ENCODE peak calls at places on chromosomes 5 and 9, in nine cellular contexts. D, E, F, S, O, R, I, N and Q are unnamed samples. For H3K4me1, the result is how much of the 10 kb centered on the place peaks cover.

GRCh38 chr5:73506459-73506955 is 8.3 kb downstream of the BTF3 start:
- DNase-seq in D (no peak), E (no peak), F (no peak), S (no peak), O (no peak), R (no peak), I (no peak), N (no peak), Q (no peak)

GRCh38 chr9:73871636-73872035 is 625.5 kb upstream of the RORB start:
- DNase-seq in D (no peak), E (no peak), F (no peak), S (no peak), O (no peak), R (no peak), I (no peak), N (no peak), Q (no peak)

GRCh38 chr9:89497181-89497963 is 541 bp downstream of the SEMA4D start:
- DNase-seq in D (peak), E (no peak), F (peak), S (no peak), O (no peak), R (peak), I (no peak), N (no peak), Q (no peak)

GRCh38 chr5:13251623-13252367 is 692.7 kb downstream of the DNAH5 start:
- DNase-seq in D (no peak), E (no peak), F (no peak), S (no peak), O (no peak), R (no peak), I (no peak), N (no peak), Q (no peak)

GRCh38 chr5:10277773-10278630 is 27.9 kb downstream of the CCT5 start:
- DNase-seq in D (no peak), E (no peak), F (no peak), S (no peak), O (no peak), R (no peak), I (no peak), N (no peak), Q (no peak)

GRCh38 chr5:55668356-55668755 is 43.8 kb downstream of the SLC38A9 start:
- DNase-seq in D (no peak), E (no peak), F (no peak), S (no peak), O (peak), R (no peak), I (no peak), N (no peak), Q (no peak)

GRCh38 chr9:108910914-108911313 is 23.0 kb downstream of the ELP1 start:
- DNase-seq in D (no peak), E (no peak), F (no peak), S (no peak), O (no peak), R (no peak), I (no peak), N (no peak), Q (no peak)

GRCh38 chr5:141465351-141465750 is 10.4 kb upstream of the PCDHGC3 start:
- DNase-seq in D (no peak), E (no peak), F (no peak), S (no peak), O (no peak), R (no peak), I (no peak), N (no peak), Q (no peak)

GRCh38 chr5:34854459-34855174 is 15.7 kb downstream of the TTC23L start:
- DNase-seq in D (no peak), E (peak), F (no peak), S (no peak), O (no peak), R (no peak), I (no peak), N (no peak), Q (no peak)

GRCh38 chr9:106619211-106619610 is 243.8 kb upstream of the ZNF462 start:
- DNase-seq in D (no peak), E (no peak), F (no peak), S (no peak), O (no peak), R (no peak), I (no peak), N (no peak), Q (no peak)

GRCh38 chr9:114098021-114098659 is 952 bp downstream of the KIF12 start:
- DNase-seq in D (peak), E (no peak), F (peak), S (peak), O (peak), R (peak), I (no peak), N (no peak), Q (peak)

GRCh38 chr5:33558489-33558888 is 117.7 kb downstream of the TARS1 start:
- DNase-seq in D (no peak), E (no peak), F (no peak), S (no peak), O (no peak), R (no peak), I (no peak), N (no peak), Q (no peak)

GRCh38 chr5:33557605-33558004 is 116.8 kb downstream of the TARS1 start:
- DNase-seq in D (no peak), E (no peak), F (no peak), S (no peak), O (no peak), R (no peak), I (no peak), N (no peak), Q (no peak)

GRCh38 chr5:33556330-33557328 is 115.9 kb downstream of the TARS1 start:
- DNase-seq in D (no peak), E (no peak), F (no peak), S (no peak), O (no peak), R (no peak), I (no peak), N (no peak), Q (no peak)
- H3K4me1 ChIP-seq in D (under half), E (under half), F (under half), S (under half), O (under half), R (under half), I (under half), N (under half), Q (under half)

GRCh38 chr5:140225396-140225795 is 50.4 kb downstream of the CYSTM1 start:
- DNase-seq in D (no peak), E (no peak), F (no peak), S (no peak), O (no peak), R (no peak), I (no peak), N (no peak), Q (no peak)

GRCh38 chr5:140224658-140225057 is 49.7 kb downstream of the CYSTM1 start:
- DNase-seq in D (no peak), E (no peak), F (no peak), S (no peak), O (no peak), R (no peak), I (no peak), N (no peak), Q (no peak)

GRCh38 chr5:140227046-140227445 is 52.1 kb downstream of the CYSTM1 start:
- DNase-seq in D (no peak), E (no peak), F (no peak), S (no peak), O (no peak), R (no peak), I (no peak), N (no peak), Q (no peak)

GRCh38 chr5:140232731-140233130 is 57.7 kb downstream of the CYSTM1 start:
- DNase-seq in D (no peak), E (no peak), F (no peak), S (no peak), O (no peak), R (no peak), I (no peak), N (no peak), Q (no peak)

DNA sequence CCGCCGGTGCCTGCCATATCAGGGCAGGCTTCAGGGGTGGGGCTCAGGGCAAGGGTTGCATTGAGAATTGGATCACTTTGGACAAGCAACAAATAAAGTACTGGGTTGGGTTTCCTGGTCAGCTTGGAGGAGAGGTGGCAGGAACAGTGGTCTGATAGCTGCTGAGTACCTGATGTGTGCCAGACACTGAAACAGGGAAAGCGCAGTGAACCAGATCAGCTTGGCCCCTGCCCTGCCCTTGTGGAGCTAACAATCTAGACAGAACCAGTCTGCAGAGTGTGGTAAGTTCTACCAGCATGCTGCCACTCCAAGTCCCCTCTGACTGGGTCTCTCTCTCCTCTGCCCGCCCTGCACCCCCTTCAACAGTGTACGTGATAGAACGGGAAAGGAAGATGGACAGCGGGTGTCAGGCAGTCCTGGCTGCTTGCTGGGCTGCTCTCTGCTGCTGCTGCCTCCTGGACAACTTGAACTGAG is 53.4 kb downstream of the CYSTM1 start:
- DNase-seq in D (peak), E (no peak), F (no peak), S (no peak), O (no peak), R (no peak), I (no peak), N (no peak), Q (no peak)
- TF ChIP-seq POLR2AphosphoS5 in D (peak), E (no peak), F (no peak), S (no peak), O (no peak), R (no peak), I (no peak), N (no peak), Q (no peak)

GRCh38 chr5:169848271-169848670 is 132.0 kb downstream of the INSYN2B start:
- DNase-seq in D (no peak), E (no peak), F (no peak), S (no peak), O (no peak), R (no peak), I (no peak), N (no peak), Q (no peak)
- H3K4me1 ChIP-seq in D (under half), E (under half), F (under half), S (under half), O (under half), R (under half), I (under half), N (under half), Q (under half)

GRCh38 chr9:98314381-98315066 is 59.1 kb upstream of the TBC1D2 start:
- DNase-seq in D (no peak), E (no peak), F (no peak), S (peak), O (no peak), R (no peak), I (no peak), N (no peak), Q (no peak)

GRCh38 chr9:98311541-98311940 is 56.1 kb upstream of the TBC1D2 start:
- DNase-seq in D (no peak), E (no peak), F (no peak), S (no peak), O (no peak), R (no peak), I (no peak), N (no peak), Q (no peak)

GRCh38 chr9:98315067-98315453 is 59.6 kb upstream of the TBC1D2 start:
- DNase-seq in D (no peak), E (no peak), F (no peak), S (no peak), O (no peak), R (no peak), I (no peak), N (no peak), Q (no peak)

GRCh38 chr9:98312365-98312764 is 56.9 kb upstream of the TBC1D2 start:
- DNase-seq in D (no peak), E (peak), F (no peak), S (no peak), O (no peak), R (no peak), I (no peak), N (no peak), Q (no peak)

GRCh38 chr9:98310752-98311392 is 55.4 kb upstream of the TBC1D2 start:
- DNase-seq in D (no peak), E (no peak), F (no peak), S (no peak), O (no peak), R (no peak), I (no peak), N (no peak), Q (no peak)
- TF ChIP-seq POLR2AphosphoS5 in D (no peak), E (no peak), F (no peak), S (no peak), O (no peak), R (no peak), I (no peak), N (no peak), Q (no peak)

DNA sequence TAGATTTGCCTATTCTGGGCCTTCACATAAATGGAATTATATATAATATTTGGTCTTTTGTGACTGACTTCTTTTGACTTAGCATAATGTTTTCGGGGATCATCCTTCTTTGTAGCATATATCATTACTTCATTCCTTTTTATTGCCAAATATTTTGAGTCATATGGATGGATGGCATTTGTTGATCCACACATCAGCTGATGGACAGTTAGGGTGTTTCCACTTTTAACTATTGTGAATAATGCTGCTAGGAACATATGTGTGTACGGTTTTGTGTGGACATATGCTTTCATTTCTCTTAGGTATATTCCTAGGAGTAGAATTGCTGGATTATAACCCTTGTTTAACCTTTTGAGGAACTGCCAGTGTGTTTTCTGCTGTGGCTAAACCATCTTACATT is 249.6 kb downstream of the FANCC start:
- DNase-seq in D (no peak), E (no peak), F (no peak), S (no peak), O (no peak), R (no peak), I (no peak), N (no peak), Q (no peak)
- H3K4me1 ChIP-seq in D (half or more), E (under half), F (half or more), S (half or more), O (under half), R (under half), I (under half), N (half or more), Q (under half)

GRCh38 chr9:133361507-133362092 is 5.2 kb downstream of the SURF2 start:
- DNase-seq in D (no peak), E (no peak), F (no peak), S (no peak), O (no peak), R (no peak), I (no peak), N (no peak), Q (no peak)
- TF ChIP-seq POLR2AphosphoS5 in D (no peak), E (peak), F (no peak), S (no peak), O (no peak), R (no peak), I (no peak), N (no peak), Q (no peak)

DNA sequence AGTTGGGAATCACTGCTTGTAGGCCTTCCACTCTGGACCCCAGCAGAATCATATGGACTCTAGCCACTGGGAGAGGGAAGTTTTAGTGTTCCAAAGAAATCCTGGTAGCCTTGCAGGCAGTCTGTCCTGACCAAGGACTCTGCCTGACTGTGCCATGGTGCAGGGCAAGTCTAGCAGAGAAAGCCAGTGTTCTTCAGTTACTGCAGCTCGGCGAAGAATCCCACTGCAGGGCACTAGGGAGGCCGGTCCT is 20.3 kb upstream of the MATR3 start:
- DNase-seq in D (no peak), E (no peak), F (peak), S (no peak), O (no peak), R (no peak), I (no peak), N (no peak), Q (no peak)
- H3K4me1 ChIP-seq in D (half or more), E (under half), F (under half), S (half or more), O (half or more), R (under half), I (under half), N (under half), Q (under half)

GRCh38 chr5:2242539-2242938 is 359.8 kb upstream of the IRX4 start:
- DNase-seq in D (no peak), E (no peak), F (no peak), S (no peak), O (no peak), R (no peak), I (no peak), N (no peak), Q (no peak)
- TF ChIP-seq POLR2AphosphoS5 in D (no peak), E (no peak), F (no peak), S (no peak), O (no peak), R (peak), I (no peak), N (no peak), Q (no peak)